ENCODE peak calls at places on chromosomes 4 and X, in six cellular contexts. One of them, this sample, is unnamed.

GRCh38 chrX:7759832-7760231 is 83.1 kb upstream of the VCX start:
- DNase-seq in HTR-8/SVneo: no peak
- DNase-seq in COLO829: no peak
- DNase-seq in non-pigmented ciliary epithelial cell: no peak
- DNase-seq in transverse colon: no peak
- DNase-seq in PC-3: no peak
- DNase-seq in this sample: no peak

GRCh38 chrX:77493677-77494553 is 46.7 kb downstream of the FGF16 start:
- DNase-seq in PC-3: peak; percentile 66
- DNase-seq in transverse colon: no peak
- DNase-seq in non-pigmented ciliary epithelial cell: peak; percentile 52
- DNase-seq in HTR-8/SVneo: peak; percentile 21
- DNase-seq in COLO829: no peak
- DNase-seq in this sample: peak; percentile 38

GRCh38 chr4:10977534-10977933 is 293.0 kb upstream of the CLNK start:
- DNase-seq in PC-3: no peak
- DNase-seq in COLO829: no peak
- DNase-seq in HTR-8/SVneo: no peak
- DNase-seq in non-pigmented ciliary epithelial cell: no peak
- DNase-seq in transverse colon: no peak
- DNase-seq in this sample: no peak

GRCh38 chr4:41814565-41814964 is 66.0 kb upstream of the PHOX2B start:
- DNase-seq in COLO829: peak; percentile 13
- DNase-seq in transverse colon: no peak
- DNase-seq in HTR-8/SVneo: no peak
- DNase-seq in non-pigmented ciliary epithelial cell: no peak
- DNase-seq in PC-3: peak; percentile 52
- DNase-seq in this sample: no peak

GRCh38 chrX:134443461-134443860 is 16.5 kb upstream of the HPRT1 start:
- DNase-seq in HTR-8/SVneo: no peak
- DNase-seq in non-pigmented ciliary epithelial cell: no peak
- DNase-seq in PC-3: no peak
- DNase-seq in COLO829: no peak
- DNase-seq in transverse colon: no peak
- DNase-seq in this sample: no peak

GRCh38 chr4:79048878-79049277 is 109.6 kb upstream of the PAQR3 start:
- DNase-seq in HTR-8/SVneo: no peak
- DNase-seq in COLO829: no peak
- DNase-seq in non-pigmented ciliary epithelial cell: no peak
- DNase-seq in PC-3: no peak
- DNase-seq in transverse colon: no peak
- DNase-seq in this sample: no peak

GRCh38 chrX:71432733-71433132 is 66.6 kb downstream of the TAF1 start:
- DNase-seq in COLO829: no peak
- DNase-seq in PC-3: no peak
- DNase-seq in non-pigmented ciliary epithelial cell: no peak
- DNase-seq in transverse colon: no peak
- DNase-seq in HTR-8/SVneo: no peak
- DNase-seq in this sample: no peak

GRCh38 chrX:1417921-1418875 is 26.3 kb upstream of the SLC25A6 start:
- DNase-seq in HTR-8/SVneo: no peak
- DNase-seq in PC-3: peak; percentile 59
- DNase-seq in transverse colon: no peak
- DNase-seq in non-pigmented ciliary epithelial cell: no peak
- DNase-seq in COLO829: no peak
- DNase-seq in this sample: no peak

GRCh38 chr4:88616275-88616996 is 24.2 kb downstream of the HERC3 start:
- DNase-seq in PC-3: peak; percentile 84
- DNase-seq in transverse colon: no peak
- DNase-seq in non-pigmented ciliary epithelial cell: no peak
- DNase-seq in HTR-8/SVneo: no peak
- DNase-seq in COLO829: no peak
- DNase-seq in this sample: peak; percentile 90

GRCh38 chr4:79331126-79331876 is 5.4 kb upstream of the NAA11 start:
- DNase-seq in PC-3: peak; percentile 37
- DNase-seq in transverse colon: no peak
- DNase-seq in COLO829: no peak
- DNase-seq in non-pigmented ciliary epithelial cell: no peak
- DNase-seq in HTR-8/SVneo: no peak
- DNase-seq in this sample: no peak

GRCh38 chrX:13377537-13377936 is 57.7 kb upstream of the ATXN3L start:
- DNase-seq in transverse colon: no peak
- DNase-seq in HTR-8/SVneo: no peak
- DNase-seq in non-pigmented ciliary epithelial cell: peak; percentile 80
- DNase-seq in COLO829: no peak
- DNase-seq in PC-3: no peak
- DNase-seq in this sample: peak; percentile 82

GRCh38 chr4:188439641-188440311 is 300.5 kb downstream of the TRIML1 start:
- DNase-seq in COLO829: no peak
- DNase-seq in PC-3: peak; percentile 3
- DNase-seq in transverse colon: no peak
- DNase-seq in non-pigmented ciliary epithelial cell: no peak
- DNase-seq in HTR-8/SVneo: no peak
- DNase-seq in this sample: no peak

GRCh38 chr4:169795585-169795984 is 37.8 kb upstream of the HPF1 start:
- DNase-seq in non-pigmented ciliary epithelial cell: no peak
- DNase-seq in HTR-8/SVneo: peak; percentile 10
- DNase-seq in transverse colon: no peak
- DNase-seq in COLO829: peak; percentile 71
- DNase-seq in PC-3: peak; percentile 50
- DNase-seq in this sample: no peak

GRCh38 chr4:42574873-42575272 is 82.0 kb downstream of the ATP8A1 start:
- DNase-seq in COLO829: no peak
- DNase-seq in transverse colon: no peak
- DNase-seq in HTR-8/SVneo: no peak
- DNase-seq in PC-3: no peak
- DNase-seq in non-pigmented ciliary epithelial cell: no peak
- DNase-seq in this sample: no peak

This sample was measured in skeletal muscle cell.